ENCODE peak calls at places on chromosome 6, in nine cellular contexts. One of them, this sample, is unnamed.

GRCh38 chr6:42819803-42820508 is 38.1 kb downstream of the BICRAL start:
- DNase-seq in transverse colon: no peak
- DNase-seq in activated CD4-positive, alpha-beta T cell treated with anti-CD3 and anti-CD28 coated beads, Interleukin-2, amount 10 ng/mL, durations not matched to agents 7 days and 5 days: peak
- DNase-seq in fibroblast of the aortic adventitia: peak
- DNase-seq in anterior cingulate cortex: no peak
- DNase-seq in prostate gland: no peak
- DNase-seq in astrocyte of the spinal cord: no peak
- DNase-seq in fibroblast of lung: no peak
- DNase-seq in AG20443: peak
- DNase-seq in this sample: no peak

GRCh38 chr6:71481021-71481420 is 192.4 kb downstream of the OGFRL1 start:
- DNase-seq in transverse colon: no peak
- DNase-seq in activated CD4-positive, alpha-beta T cell treated with anti-CD3 and anti-CD28 coated beads, Interleukin-2, amount 10 ng/mL, durations not matched to agents 7 days and 5 days: no peak
- DNase-seq in fibroblast of the aortic adventitia: peak
- DNase-seq in anterior cingulate cortex: no peak
- DNase-seq in prostate gland: no peak
- DNase-seq in astrocyte of the spinal cord: no peak
- DNase-seq in fibroblast of lung: no peak
- DNase-seq in AG20443: no peak
- DNase-seq in this sample: no peak

GRCh38 chr6:168102093-168102985 is 23.3 kb upstream of the FRMD1 start:
- DNase-seq in transverse colon: peak
- DNase-seq in activated CD4-positive, alpha-beta T cell treated with anti-CD3 and anti-CD28 coated beads, Interleukin-2, amount 10 ng/mL, durations not matched to agents 7 days and 5 days: no peak
- DNase-seq in fibroblast of the aortic adventitia: no peak
- DNase-seq in anterior cingulate cortex: no peak
- DNase-seq in prostate gland: peak
- DNase-seq in astrocyte of the spinal cord: no peak
- DNase-seq in fibroblast of lung: no peak
- DNase-seq in AG20443: no peak
- DNase-seq in this sample: no peak

GRCh38 chr6:138237463-138237862 is 19.2 kb upstream of the PBOV1 start:
- DNase-seq in transverse colon: no peak
- DNase-seq in activated CD4-positive, alpha-beta T cell treated with anti-CD3 and anti-CD28 coated beads, Interleukin-2, amount 10 ng/mL, durations not matched to agents 7 days and 5 days: no peak
- DNase-seq in fibroblast of the aortic adventitia: no peak
- DNase-seq in anterior cingulate cortex: no peak
- DNase-seq in prostate gland: no peak
- DNase-seq in astrocyte of the spinal cord: no peak
- DNase-seq in fibroblast of lung: no peak
- DNase-seq in AG20443: no peak
- DNase-seq in this sample: no peak

GRCh38 chr6:36839819-36840379 is 655 bp upstream of the CPNE5 start:
- DNase-seq in transverse colon: no peak
- DNase-seq in activated CD4-positive, alpha-beta T cell treated with anti-CD3 and anti-CD28 coated beads, Interleukin-2, amount 10 ng/mL, durations not matched to agents 7 days and 5 days: peak
- DNase-seq in fibroblast of the aortic adventitia: peak
- DNase-seq in anterior cingulate cortex: no peak
- DNase-seq in prostate gland: no peak
- DNase-seq in astrocyte of the spinal cord: no peak
- DNase-seq in fibroblast of lung: no peak
- DNase-seq in AG20443: peak
- DNase-seq in this sample: no peak

GRCh38 chr6:111605100-111605748 is 454 bp downstream of the TRAF3IP2 start:
- DNase-seq in transverse colon: peak
- DNase-seq in activated CD4-positive, alpha-beta T cell treated with anti-CD3 and anti-CD28 coated beads, Interleukin-2, amount 10 ng/mL, durations not matched to agents 7 days and 5 days: peak
- DNase-seq in fibroblast of the aortic adventitia: peak
- DNase-seq in anterior cingulate cortex: peak
- DNase-seq in prostate gland: peak
- DNase-seq in astrocyte of the spinal cord: peak
- DNase-seq in fibroblast of lung: peak
- DNase-seq in AG20443: peak
- DNase-seq in this sample: peak

GRCh38 chr6:134602123-134602522 is 284.2 kb upstream of the SGK1 start:
- DNase-seq in transverse colon: no peak
- DNase-seq in activated CD4-positive, alpha-beta T cell treated with anti-CD3 and anti-CD28 coated beads, Interleukin-2, amount 10 ng/mL, durations not matched to agents 7 days and 5 days: no peak
- DNase-seq in fibroblast of the aortic adventitia: no peak
- DNase-seq in anterior cingulate cortex: no peak
- DNase-seq in prostate gland: peak
- DNase-seq in astrocyte of the spinal cord: no peak
- DNase-seq in fibroblast of lung: no peak
- DNase-seq in AG20443: no peak
- DNase-seq in this sample: no peak

GRCh38 chr6:129920103-129920798 is 59.1 kb upstream of the TMEM244 start:
- DNase-seq in transverse colon: no peak
- DNase-seq in activated CD4-positive, alpha-beta T cell treated with anti-CD3 and anti-CD28 coated beads, Interleukin-2, amount 10 ng/mL, durations not matched to agents 7 days and 5 days: no peak
- DNase-seq in fibroblast of the aortic adventitia: peak
- DNase-seq in anterior cingulate cortex: no peak
- DNase-seq in prostate gland: no peak
- DNase-seq in astrocyte of the spinal cord: peak
- DNase-seq in fibroblast of lung: peak
- DNase-seq in AG20443: peak
- DNase-seq in this sample: peak

GRCh38 chr6:15332441-15332840 is 86.6 kb downstream of the JARID2 start:
- DNase-seq in transverse colon: no peak
- DNase-seq in activated CD4-positive, alpha-beta T cell treated with anti-CD3 and anti-CD28 coated beads, Interleukin-2, amount 10 ng/mL, durations not matched to agents 7 days and 5 days: no peak
- DNase-seq in fibroblast of the aortic adventitia: peak
- DNase-seq in anterior cingulate cortex: no peak
- DNase-seq in prostate gland: no peak
- DNase-seq in astrocyte of the spinal cord: no peak
- DNase-seq in fibroblast of lung: peak
- DNase-seq in AG20443: no peak
- DNase-seq in this sample: peak

GRCh38 chr6:113595921-113596376 is 261.2 kb upstream of the MARCKS start:
- DNase-seq in transverse colon: no peak
- DNase-seq in activated CD4-positive, alpha-beta T cell treated with anti-CD3 and anti-CD28 coated beads, Interleukin-2, amount 10 ng/mL, durations not matched to agents 7 days and 5 days: no peak
- DNase-seq in fibroblast of the aortic adventitia: peak
- DNase-seq in anterior cingulate cortex: no peak
- DNase-seq in prostate gland: peak
- DNase-seq in astrocyte of the spinal cord: peak
- DNase-seq in fibroblast of lung: peak
- DNase-seq in AG20443: peak
- DNase-seq in this sample: no peak

GRCh38 chr6:107698146-107698545 is 126.0 kb downstream of the SCML4 start:
- DNase-seq in transverse colon: no peak
- DNase-seq in activated CD4-positive, alpha-beta T cell treated with anti-CD3 and anti-CD28 coated beads, Interleukin-2, amount 10 ng/mL, durations not matched to agents 7 days and 5 days: no peak
- DNase-seq in fibroblast of the aortic adventitia: peak
- DNase-seq in anterior cingulate cortex: no peak
- DNase-seq in prostate gland: no peak
- DNase-seq in astrocyte of the spinal cord: peak
- DNase-seq in fibroblast of lung: peak
- DNase-seq in AG20443: peak
- DNase-seq in this sample: peak

GRCh38 chr6:113634352-113635163 is 222.6 kb upstream of the MARCKS start:
- DNase-seq in transverse colon: no peak
- DNase-seq in activated CD4-positive, alpha-beta T cell treated with anti-CD3 and anti-CD28 coated beads, Interleukin-2, amount 10 ng/mL, durations not matched to agents 7 days and 5 days: no peak
- DNase-seq in fibroblast of the aortic adventitia: peak
- DNase-seq in anterior cingulate cortex: no peak
- DNase-seq in prostate gland: no peak
- DNase-seq in astrocyte of the spinal cord: peak
- DNase-seq in fibroblast of lung: peak
- DNase-seq in AG20443: no peak
- DNase-seq in this sample: no peak

GRCh38 chr6:7165736-7166296 is 58.1 kb downstream of the RREB1 start:
- DNase-seq in transverse colon: no peak
- DNase-seq in activated CD4-positive, alpha-beta T cell treated with anti-CD3 and anti-CD28 coated beads, Interleukin-2, amount 10 ng/mL, durations not matched to agents 7 days and 5 days: no peak
- DNase-seq in fibroblast of the aortic adventitia: no peak
- DNase-seq in anterior cingulate cortex: no peak
- DNase-seq in prostate gland: no peak
- DNase-seq in astrocyte of the spinal cord: peak
- DNase-seq in fibroblast of lung: peak
- DNase-seq in AG20443: no peak
- DNase-seq in this sample: no peak

GRCh38 chr6:118864330-118865166 is 29.4 kb upstream of the ASF1A start:
- DNase-seq in transverse colon: no peak
- DNase-seq in activated CD4-positive, alpha-beta T cell treated with anti-CD3 and anti-CD28 coated beads, Interleukin-2, amount 10 ng/mL, durations not matched to agents 7 days and 5 days: no peak
- DNase-seq in fibroblast of the aortic adventitia: no peak
- DNase-seq in anterior cingulate cortex: no peak
- DNase-seq in prostate gland: peak
- DNase-seq in astrocyte of the spinal cord: no peak
- DNase-seq in fibroblast of lung: peak
- DNase-seq in AG20443: no peak
- DNase-seq in this sample: no peak

GRCh38 chr6:136959471-136959891 is 37.4 kb downstream of the SLC35D3 start:
- DNase-seq in transverse colon: peak
- DNase-seq in activated CD4-positive, alpha-beta T cell treated with anti-CD3 and anti-CD28 coated beads, Interleukin-2, amount 10 ng/mL, durations not matched to agents 7 days and 5 days: no peak
- DNase-seq in fibroblast of the aortic adventitia: no peak
- DNase-seq in anterior cingulate cortex: no peak
- DNase-seq in prostate gland: no peak
- DNase-seq in astrocyte of the spinal cord: no peak
- DNase-seq in fibroblast of lung: no peak
- DNase-seq in AG20443: no peak
- DNase-seq in this sample: no peak

GRCh38 chr6:106486236-106486635 is 125.7 kb downstream of the CRYBG1 start:
- DNase-seq in transverse colon: no peak
- DNase-seq in activated CD4-positive, alpha-beta T cell treated with anti-CD3 and anti-CD28 coated beads, Interleukin-2, amount 10 ng/mL, durations not matched to agents 7 days and 5 days: no peak
- DNase-seq in fibroblast of the aortic adventitia: no peak
- DNase-seq in anterior cingulate cortex: no peak
- DNase-seq in prostate gland: no peak
- DNase-seq in astrocyte of the spinal cord: peak
- DNase-seq in fibroblast of lung: peak
- DNase-seq in AG20443: no peak
- DNase-seq in this sample: no peak

GRCh38 chr6:127457444-127458064 is 1.6 kb downstream of the KIAA0408 start:
- DNase-seq in transverse colon: no peak
- DNase-seq in activated CD4-positive, alpha-beta T cell treated with anti-CD3 and anti-CD28 coated beads, Interleukin-2, amount 10 ng/mL, durations not matched to agents 7 days and 5 days: no peak
- DNase-seq in fibroblast of the aortic adventitia: peak
- DNase-seq in anterior cingulate cortex: no peak
- DNase-seq in prostate gland: no peak
- DNase-seq in astrocyte of the spinal cord: peak
- DNase-seq in fibroblast of lung: peak
- DNase-seq in AG20443: peak
- DNase-seq in this sample: no peak

GRCh38 chr6:31721351-31722020 is at the start of gene LY6G6C:
- DNase-seq in transverse colon: no peak
- DNase-seq in activated CD4-positive, alpha-beta T cell treated with anti-CD3 and anti-CD28 coated beads, Interleukin-2, amount 10 ng/mL, durations not matched to agents 7 days and 5 days: no peak
- DNase-seq in fibroblast of the aortic adventitia: no peak
- DNase-seq in anterior cingulate cortex: no peak
- DNase-seq in prostate gland: no peak
- DNase-seq in astrocyte of the spinal cord: no peak
- DNase-seq in fibroblast of lung: no peak
- DNase-seq in AG20443: no peak
- DNase-seq in this sample: no peak

GRCh38 chr6:37056439-37057127 is 51.1 kb downstream of the FGD2 start:
- DNase-seq in transverse colon: no peak
- DNase-seq in activated CD4-positive, alpha-beta T cell treated with anti-CD3 and anti-CD28 coated beads, Interleukin-2, amount 10 ng/mL, durations not matched to agents 7 days and 5 days: no peak
- DNase-seq in fibroblast of the aortic adventitia: no peak
- DNase-seq in anterior cingulate cortex: no peak
- DNase-seq in prostate gland: peak
- DNase-seq in astrocyte of the spinal cord: no peak
- DNase-seq in fibroblast of lung: peak
- DNase-seq in AG20443: peak
- DNase-seq in this sample: no peak

GRCh38 chr6:38336922-38337321 is 302.8 kb downstream of the BTBD9 start:
- DNase-seq in transverse colon: no peak
- DNase-seq in activated CD4-positive, alpha-beta T cell treated with anti-CD3 and anti-CD28 coated beads, Interleukin-2, amount 10 ng/mL, durations not matched to agents 7 days and 5 days: no peak
- DNase-seq in fibroblast of the aortic adventitia: no peak
- DNase-seq in anterior cingulate cortex: no peak
- DNase-seq in prostate gland: no peak
- DNase-seq in astrocyte of the spinal cord: no peak
- DNase-seq in fibroblast of lung: no peak
- DNase-seq in AG20443: no peak
- DNase-seq in this sample: no peak

GRCh38 chr6:80316655-80317332 is 210.3 kb downstream of the BCKDHB start:
- DNase-seq in transverse colon: no peak
- DNase-seq in activated CD4-positive, alpha-beta T cell treated with anti-CD3 and anti-CD28 coated beads, Interleukin-2, amount 10 ng/mL, durations not matched to agents 7 days and 5 days: no peak
- DNase-seq in fibroblast of the aortic adventitia: peak
- DNase-seq in anterior cingulate cortex: peak
- DNase-seq in prostate gland: no peak
- DNase-seq in astrocyte of the spinal cord: no peak
- DNase-seq in fibroblast of lung: peak
- DNase-seq in AG20443: peak
- DNase-seq in this sample: no peak

GRCh38 chr6:43229803-43230239 is 540 bp upstream of the DNPH1 start:
- DNase-seq in transverse colon: no peak
- DNase-seq in activated CD4-positive, alpha-beta T cell treated with anti-CD3 and anti-CD28 coated beads, Interleukin-2, amount 10 ng/mL, durations not matched to agents 7 days and 5 days: no peak
- DNase-seq in fibroblast of the aortic adventitia: no peak
- DNase-seq in anterior cingulate cortex: no peak
- DNase-seq in prostate gland: no peak
- DNase-seq in astrocyte of the spinal cord: no peak
- DNase-seq in fibroblast of lung: no peak
- DNase-seq in AG20443: no peak
- DNase-seq in this sample: peak

GRCh38 chr6:24666097-24666615 is 543 bp downstream of the TDP2 start:
- DNase-seq in transverse colon: peak
- DNase-seq in activated CD4-positive, alpha-beta T cell treated with anti-CD3 and anti-CD28 coated beads, Interleukin-2, amount 10 ng/mL, durations not matched to agents 7 days and 5 days: no peak
- DNase-seq in fibroblast of the aortic adventitia: no peak
- DNase-seq in anterior cingulate cortex: no peak
- DNase-seq in prostate gland: peak
- DNase-seq in astrocyte of the spinal cord: peak
- DNase-seq in fibroblast of lung: peak
- DNase-seq in AG20443: peak
- DNase-seq in this sample: no peak

GRCh38 chr6:24778878-24779277 is 4.1 kb downstream of the GMNN start:
- DNase-seq in transverse colon: no peak
- DNase-seq in activated CD4-positive, alpha-beta T cell treated with anti-CD3 and anti-CD28 coated beads, Interleukin-2, amount 10 ng/mL, durations not matched to agents 7 days and 5 days: no peak
- DNase-seq in fibroblast of the aortic adventitia: no peak
- DNase-seq in anterior cingulate cortex: no peak
- DNase-seq in prostate gland: no peak
- DNase-seq in astrocyte of the spinal cord: no peak
- DNase-seq in fibroblast of lung: no peak
- DNase-seq in AG20443: no peak
- DNase-seq in this sample: no peak

GRCh38 chr6:24658573-24659511 is 7.9 kb downstream of the TDP2 start:
- DNase-seq in transverse colon: peak
- DNase-seq in activated CD4-positive, alpha-beta T cell treated with anti-CD3 and anti-CD28 coated beads, Interleukin-2, amount 10 ng/mL, durations not matched to agents 7 days and 5 days: no peak
- DNase-seq in fibroblast of the aortic adventitia: peak
- DNase-seq in anterior cingulate cortex: no peak
- DNase-seq in prostate gland: no peak
- DNase-seq in astrocyte of the spinal cord: no peak
- DNase-seq in fibroblast of lung: peak
- DNase-seq in AG20443: peak
- DNase-seq in this sample: peak

GRCh38 chr6:53795702-53796450 is 1.1 kb downstream of the LRRC1 start:
- DNase-seq in transverse colon: peak
- DNase-seq in activated CD4-positive, alpha-beta T cell treated with anti-CD3 and anti-CD28 coated beads, Interleukin-2, amount 10 ng/mL, durations not matched to agents 7 days and 5 days: peak
- DNase-seq in fibroblast of the aortic adventitia: no peak
- DNase-seq in anterior cingulate cortex: peak
- DNase-seq in prostate gland: peak
- DNase-seq in astrocyte of the spinal cord: no peak
- DNase-seq in fibroblast of lung: peak
- DNase-seq in AG20443: peak
- DNase-seq in this sample: no peak

GRCh38 chr6:148470141-148470540 is 127.5 kb downstream of the SASH1 start:
- DNase-seq in transverse colon: no peak
- DNase-seq in activated CD4-positive, alpha-beta T cell treated with anti-CD3 and anti-CD28 coated beads, Interleukin-2, amount 10 ng/mL, durations not matched to agents 7 days and 5 days: no peak
- DNase-seq in fibroblast of the aortic adventitia: no peak
- DNase-seq in anterior cingulate cortex: no peak
- DNase-seq in prostate gland: no peak
- DNase-seq in astrocyte of the spinal cord: no peak
- DNase-seq in fibroblast of lung: no peak
- DNase-seq in AG20443: no peak
- DNase-seq in this sample: no peak

GRCh38 chr6:122033564-122034181 is 365.8 kb upstream of the HSF2 start:
- DNase-seq in transverse colon: no peak
- DNase-seq in activated CD4-positive, alpha-beta T cell treated with anti-CD3 and anti-CD28 coated beads, Interleukin-2, amount 10 ng/mL, durations not matched to agents 7 days and 5 days: no peak
- DNase-seq in fibroblast of the aortic adventitia: peak
- DNase-seq in anterior cingulate cortex: no peak
- DNase-seq in prostate gland: peak
- DNase-seq in astrocyte of the spinal cord: peak
- DNase-seq in fibroblast of lung: peak
- DNase-seq in AG20443: peak
- DNase-seq in this sample: peak

GRCh38 chr6:168514216-168514615 is 73.2 kb downstream of the SMOC2 start:
- DNase-seq in transverse colon: peak
- DNase-seq in activated CD4-positive, alpha-beta T cell treated with anti-CD3 and anti-CD28 coated beads, Interleukin-2, amount 10 ng/mL, durations not matched to agents 7 days and 5 days: no peak
- DNase-seq in fibroblast of the aortic adventitia: no peak
- DNase-seq in anterior cingulate cortex: no peak
- DNase-seq in prostate gland: no peak
- DNase-seq in astrocyte of the spinal cord: no peak
- DNase-seq in fibroblast of lung: peak
- DNase-seq in AG20443: no peak
- DNase-seq in this sample: peak

GRCh38 chr6:122422614-122423267 is 23.3 kb downstream of the HSF2 start:
- DNase-seq in transverse colon: no peak
- DNase-seq in activated CD4-positive, alpha-beta T cell treated with anti-CD3 and anti-CD28 coated beads, Interleukin-2, amount 10 ng/mL, durations not matched to agents 7 days and 5 days: no peak
- DNase-seq in fibroblast of the aortic adventitia: no peak
- DNase-seq in anterior cingulate cortex: no peak
- DNase-seq in prostate gland: no peak
- DNase-seq in astrocyte of the spinal cord: no peak
- DNase-seq in fibroblast of lung: no peak
- DNase-seq in AG20443: no peak
- DNase-seq in this sample: no peak

GRCh38 chr6:55668625-55669024 is 89.6 kb upstream of the HMGCLL1 start:
- DNase-seq in transverse colon: no peak
- DNase-seq in activated CD4-positive, alpha-beta T cell treated with anti-CD3 and anti-CD28 coated beads, Interleukin-2, amount 10 ng/mL, durations not matched to agents 7 days and 5 days: no peak
- DNase-seq in fibroblast of the aortic adventitia: peak
- DNase-seq in anterior cingulate cortex: no peak
- DNase-seq in prostate gland: no peak
- DNase-seq in astrocyte of the spinal cord: peak
- DNase-seq in fibroblast of lung: peak
- DNase-seq in AG20443: no peak
- DNase-seq in this sample: no peak